ENCODE peak calls at places on chromosome 20, in four cellular contexts. One of them, this sample, is unnamed.

GRCh38 chr20:10476319-10476724 is 41.2 kb downstream of the SLX4IP start:
- DNase-seq in K562: peak
- DNase-seq in adrenal gland: no peak
- DNase-seq in breast epithelium: no peak
- DNase-seq in this sample: no peak

GRCh38 chr20:25525857-25526256 is 59.5 kb downstream of the NINL start:
- DNase-seq in adrenal gland: peak
- DNase-seq in breast epithelium: no peak
- DNase-seq in K562: no peak
- DNase-seq in this sample: no peak

GRCh38 chr20:728022-728944 is 40.0 kb downstream of the SLC52A3 start:
- DNase-seq in adrenal gland: peak
- DNase-seq in K562: peak
- DNase-seq in breast epithelium: no peak
- DNase-seq in this sample: peak

GRCh38 chr20:44021186-44021585 is 106.5 kb downstream of the TOX2 start:
- DNase-seq in breast epithelium: no peak
- DNase-seq in K562: no peak
- DNase-seq in adrenal gland: no peak
- DNase-seq in this sample: no peak

GRCh38 chr20:58693226-58694006 is 816 bp downstream of the NPEPL1 start:
- DNase-seq in breast epithelium: no peak
- DNase-seq in adrenal gland: no peak
- DNase-seq in K562: no peak
- DNase-seq in this sample: peak

GRCh38 chr20:9565910-9566550 is 51.6 kb downstream of the LAMP5 start:
- DNase-seq in adrenal gland: no peak
- DNase-seq in K562: no peak
- DNase-seq in breast epithelium: no peak
- DNase-seq in this sample: no peak

GRCh38 chr20:23013429-23013828 is 21.7 kb upstream of the SSTR4 start:
- DNase-seq in K562: no peak
- DNase-seq in adrenal gland: no peak
- DNase-seq in breast epithelium: no peak
- DNase-seq in this sample: no peak

GRCh38 chr20:6683346-6683977 is 84.0 kb upstream of the BMP2 start:
- DNase-seq in adrenal gland: no peak
- DNase-seq in breast epithelium: no peak
- DNase-seq in K562: no peak
- DNase-seq in this sample: no peak

GRCh38 chr20:44734938-44735337 is 10.7 kb upstream of the KCNK15 start:
- DNase-seq in K562: no peak
- DNase-seq in adrenal gland: no peak
- DNase-seq in breast epithelium: no peak
- DNase-seq in this sample: no peak

GRCh38 chr20:61786230-61786629 is 279.5 kb downstream of the TAF4 start:
- DNase-seq in adrenal gland: no peak
- DNase-seq in breast epithelium: no peak
- DNase-seq in K562: no peak
- DNase-seq in this sample: no peak

GRCh38 chr20:37669062-37669772 is 24.6 kb upstream of the CTNNBL1 start:
- DNase-seq in adrenal gland: no peak
- DNase-seq in K562: no peak
- DNase-seq in breast epithelium: no peak
- DNase-seq in this sample: no peak

GRCh38 chr20:44407402-44408184 is 52.1 kb downstream of the HNF4A start:
- DNase-seq in breast epithelium: no peak
- DNase-seq in K562: peak
- DNase-seq in adrenal gland: peak
- DNase-seq in this sample: peak

GRCh38 chr20:32737371-32738223 is 5.7 kb downstream of the COMMD7 start:
- DNase-seq in K562: no peak
- DNase-seq in breast epithelium: no peak
- DNase-seq in adrenal gland: no peak
- DNase-seq in this sample: no peak

GRCh38 chr20:60420676-60421229 is 462.5 kb downstream of the CDH26 start:
- DNase-seq in K562: no peak
- DNase-seq in breast epithelium: no peak
- DNase-seq in adrenal gland: no peak
- DNase-seq in this sample: no peak

GRCh38 chr20:58059145-58059544 is 169.3 kb downstream of the ANKRD60 start:
- DNase-seq in adrenal gland: no peak
- DNase-seq in breast epithelium: no peak
- DNase-seq in K562: no peak
- DNase-seq in this sample: no peak

GRCh38 chr20:57071283-57071701 is 195.1 kb downstream of the BMP7 start:
- DNase-seq in adrenal gland: peak
- DNase-seq in breast epithelium: no peak
- DNase-seq in K562: no peak
- DNase-seq in this sample: no peak

GRCh38 chr20:37943501-37944455 is 40.9 kb downstream of the VSTM2L start:
- DNase-seq in adrenal gland: no peak
- DNase-seq in breast epithelium: peak
- DNase-seq in K562: peak
- DNase-seq in this sample: no peak

GRCh38 chr20:49146442-49146841 is 41.7 kb downstream of the STAU1 start:
- DNase-seq in K562: no peak
- DNase-seq in breast epithelium: no peak
- DNase-seq in adrenal gland: no peak
- DNase-seq in this sample: no peak

GRCh38 chr20:59152559-59153354 is 10.9 kb upstream of the ZNF831 start:
- DNase-seq in adrenal gland: no peak
- DNase-seq in breast epithelium: no peak
- DNase-seq in K562: no peak
- DNase-seq in this sample: no peak

GRCh38 chr20:49112596-49113274 is 66.6 kb downstream of the CSE1L start:
- DNase-seq in adrenal gland: no peak
- DNase-seq in breast epithelium: no peak
- DNase-seq in K562: no peak
- DNase-seq in this sample: no peak

GRCh38 chr20:43409041-43409913 is 48.4 kb upstream of the SRSF6 start:
- DNase-seq in K562: peak
- DNase-seq in breast epithelium: no peak
- DNase-seq in adrenal gland: no peak
- DNase-seq in this sample: no peak

GRCh38 chr20:40583195-40583594 is 105.8 kb downstream of the MAFB start:
- DNase-seq in adrenal gland: peak
- DNase-seq in K562: no peak
- DNase-seq in breast epithelium: no peak
- DNase-seq in this sample: no peak

GRCh38 chr20:55333798-55334197 is 671.5 kb downstream of the CBLN4 start:
- DNase-seq in adrenal gland: no peak
- DNase-seq in K562: no peak
- DNase-seq in breast epithelium: no peak
- DNase-seq in this sample: no peak

GRCh38 chr20:41654292-41654691 is 36.1 kb upstream of the CHD6 start:
- DNase-seq in breast epithelium: no peak
- DNase-seq in adrenal gland: no peak
- DNase-seq in K562: no peak
- DNase-seq in this sample: no peak

GRCh38 chr20:10427060-10427692 is 6.8 kb downstream of the MKKS start:
- DNase-seq in K562: no peak
- DNase-seq in adrenal gland: peak
- DNase-seq in breast epithelium: no peak
- DNase-seq in this sample: peak

GRCh38 chr20:10430000-10430466 is 4.0 kb downstream of the MKKS start:
- DNase-seq in adrenal gland: no peak
- DNase-seq in K562: no peak
- DNase-seq in breast epithelium: no peak
- DNase-seq in this sample: no peak

DNA sequence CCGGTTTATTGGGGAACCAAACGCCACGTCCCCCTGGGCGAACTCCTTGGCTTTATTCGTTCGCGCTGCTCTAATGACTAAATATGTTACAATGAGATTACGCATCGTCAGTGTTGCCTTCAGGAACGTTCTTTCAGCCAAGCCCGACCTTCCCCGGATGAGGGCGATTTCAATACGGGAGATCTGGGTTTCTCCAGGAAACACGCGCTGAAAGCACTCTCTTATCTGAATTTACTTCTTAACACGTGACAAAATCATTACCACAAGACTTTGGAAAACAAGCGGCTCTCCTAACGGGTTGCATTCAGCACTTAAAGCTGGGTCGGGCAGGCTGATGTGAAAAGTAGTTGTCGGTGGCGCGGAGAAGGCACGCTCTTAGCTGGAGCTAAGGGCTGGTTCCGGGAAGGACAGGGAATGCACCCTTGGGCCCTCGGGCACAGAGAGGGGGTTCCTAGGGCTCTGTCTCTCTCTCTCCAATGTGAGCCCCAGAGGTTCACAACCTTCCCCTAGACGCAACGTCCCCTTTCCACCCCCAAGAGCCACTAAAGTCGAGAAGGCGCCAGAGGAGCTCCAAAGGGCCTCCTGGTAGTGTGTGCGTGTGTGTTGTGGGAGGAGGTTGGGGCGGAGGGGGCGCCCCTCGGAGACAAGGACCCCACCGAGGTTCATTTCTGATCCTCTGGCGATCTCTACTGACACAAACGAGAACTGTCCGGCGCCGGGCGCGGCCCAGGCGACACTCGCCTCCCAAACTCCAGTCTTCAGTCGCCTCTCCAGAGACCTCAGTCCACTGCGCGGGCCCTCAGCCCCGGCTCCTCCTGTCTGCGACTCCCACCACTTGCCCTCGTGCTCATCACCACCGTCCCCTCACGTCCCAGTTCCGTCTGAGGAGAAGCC is 7.1 kb upstream of the NKX2-2 start:
- DNase-seq in K562: no peak
- DNase-seq in breast epithelium: no peak
- DNase-seq in adrenal gland: no peak
- DNase-seq in this sample: no peak
- TF ChIP-seq CTCF in K562: no peak
- TF ChIP-seq CTCF in breast epithelium: no peak
- TF ChIP-seq CTCF in adrenal gland: no peak
- TF ChIP-seq CTCF in this sample: no peak

GRCh38 chr20:63627129-63627699 is 313 bp upstream of the GMEB2 start:
- DNase-seq in adrenal gland: peak
- DNase-seq in K562: peak
- DNase-seq in breast epithelium: peak
- DNase-seq in this sample: peak
- H3K4me3 ChIP-seq in adrenal gland: peak
- H3K4me3 ChIP-seq in K562: peak
- H3K4me3 ChIP-seq in breast epithelium: peak
- H3K4me3 ChIP-seq in this sample: peak

DNA sequence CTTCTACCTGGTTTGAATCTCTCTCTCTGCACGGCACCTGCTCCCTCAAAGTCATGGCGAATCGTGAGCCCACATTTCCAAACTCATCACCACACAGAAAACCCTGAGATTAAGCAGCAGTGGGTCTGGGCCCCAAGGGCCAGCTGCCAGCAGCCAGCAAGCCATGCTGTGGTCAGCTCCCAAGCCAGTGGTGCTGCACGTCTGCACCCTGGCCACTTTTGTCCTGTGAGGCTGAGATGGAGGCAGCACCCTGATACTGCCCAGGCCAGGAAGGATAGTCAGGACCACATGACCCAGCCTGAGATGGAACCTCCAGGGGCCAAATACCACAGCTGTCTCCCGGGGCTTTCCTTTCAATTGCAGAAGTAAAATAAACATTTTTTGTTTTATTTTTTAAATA is 93.9 kb downstream of the PRND start:
- DNase-seq in breast epithelium: no peak
- DNase-seq in K562: no peak
- DNase-seq in adrenal gland: no peak
- DNase-seq in this sample: no peak
- TF ChIP-seq POLR2A in breast epithelium: no peak
- TF ChIP-seq POLR2A in K562: no peak
- TF ChIP-seq POLR2A in adrenal gland: no peak
- TF ChIP-seq POLR2A in this sample: no peak

GRCh38 chr20:63741354-63741675 is 1.7 kb downstream of the SLC2A4RG start:
- DNase-seq in breast epithelium: no peak
- DNase-seq in K562: peak
- DNase-seq in adrenal gland: no peak
- DNase-seq in this sample: no peak

GRCh38 chr20:63740070-63740500 is 509 bp downstream of the SLC2A4RG start:
- DNase-seq in K562: peak
- DNase-seq in adrenal gland: peak
- DNase-seq in breast epithelium: no peak
- DNase-seq in this sample: peak

GRCh38 chr20:63741676-63742380 is 2.3 kb downstream of the SLC2A4RG start:
- DNase-seq in adrenal gland: peak
- DNase-seq in breast epithelium: no peak
- DNase-seq in K562: peak
- DNase-seq in this sample: peak

GRCh38 chr20:63739129-63740069 is at the start of gene SLC2A4RG:
- DNase-seq in K562: peak
- DNase-seq in breast epithelium: peak
- DNase-seq in adrenal gland: peak
- DNase-seq in this sample: peak

GRCh38 chr20:63740501-63741353 is 1.2 kb downstream of the SLC2A4RG start:
- DNase-seq in K562: peak
- DNase-seq in breast epithelium: peak
- DNase-seq in adrenal gland: peak
- DNase-seq in this sample: peak
- TF ChIP-seq CTCF in K562: no peak
- TF ChIP-seq CTCF in breast epithelium: no peak
- TF ChIP-seq CTCF in adrenal gland: peak
- TF ChIP-seq CTCF in this sample: peak

GRCh38 chr20:35489717-35490116 is 34.3 kb downstream of the CEP250 start:
- DNase-seq in K562: no peak
- DNase-seq in adrenal gland: no peak
- DNase-seq in breast epithelium: no peak
- DNase-seq in this sample: no peak
- H3K4me3 ChIP-seq in K562: no peak
- H3K4me3 ChIP-seq in adrenal gland: no peak
- H3K4me3 ChIP-seq in breast epithelium: no peak
- H3K4me3 ChIP-seq in this sample: peak

This sample was measured in spleen.